ENCODE peak calls at places on chromosomes 3 and 15, in four cellular contexts. One of them, this sample, is unnamed. For H3K4me1, the result is how much of the 10 kb centered on the place peaks cover.

GRCh38 chr3:43330981-43331380 is 44.6 kb downstream of the SNRK start:
- DNase-seq in esophagus squamous epithelium: no peak
- DNase-seq in aorta: no peak
- DNase-seq in A549: no peak
- DNase-seq in this sample: no peak

GRCh38 chr3:36907911-36908646 is 36.8 kb downstream of the TRANK1 start:
- DNase-seq in esophagus squamous epithelium: no peak
- DNase-seq in aorta: no peak
- DNase-seq in A549: peak
- DNase-seq in this sample: peak

GRCh38 chr3:73625124-73625665 is 454 bp upstream of the PDZRN3 start:
- DNase-seq in esophagus squamous epithelium: no peak
- DNase-seq in aorta: no peak
- DNase-seq in A549: no peak
- DNase-seq in this sample: no peak

GRCh38 chr3:146133436-146133835 is 27.5 kb downstream of the PLOD2 start:
- DNase-seq in esophagus squamous epithelium: no peak
- DNase-seq in aorta: no peak
- DNase-seq in A549: no peak
- DNase-seq in this sample: no peak

GRCh38 chr3:45819543-45819942 is 22.4 kb downstream of the LZTFL1 start:
- DNase-seq in esophagus squamous epithelium: no peak
- DNase-seq in aorta: no peak
- DNase-seq in A549: no peak
- DNase-seq in this sample: no peak

GRCh38 chr3:49173792-49174170 is 2.4 kb downstream of the KLHDC8B start:
- DNase-seq in esophagus squamous epithelium: no peak
- DNase-seq in aorta: no peak
- DNase-seq in A549: no peak
- DNase-seq in this sample: no peak

GRCh38 chr3:46442591-46443530 is 21.8 kb downstream of the LTF start:
- DNase-seq in esophagus squamous epithelium: no peak
- DNase-seq in aorta: no peak
- DNase-seq in A549: peak
- DNase-seq in this sample: no peak

GRCh38 chr15:31857194-31857593 is 173.1 kb upstream of the CHRNA7 start:
- DNase-seq in esophagus squamous epithelium: no peak
- DNase-seq in aorta: no peak
- DNase-seq in A549: no peak
- DNase-seq in this sample: no peak

GRCh38 chr3:7682822-7683229 is 818.8 kb upstream of the LMCD1 start:
- DNase-seq in esophagus squamous epithelium: no peak
- DNase-seq in aorta: no peak
- DNase-seq in A549: no peak
- DNase-seq in this sample: no peak

GRCh38 chr15:93040288-93041158 is 48.5 kb downstream of the RGMA start:
- DNase-seq in esophagus squamous epithelium: no peak
- DNase-seq in aorta: peak
- DNase-seq in A549: no peak
- DNase-seq in this sample: no peak

GRCh38 chr3:175590745-175591144 is 731.6 kb downstream of the NAALADL2 start:
- DNase-seq in esophagus squamous epithelium: no peak
- DNase-seq in aorta: no peak
- DNase-seq in A549: no peak
- DNase-seq in this sample: no peak

GRCh38 chr15:43383070-43383469 is 12.2 kb downstream of the TUBGCP4 start:
- DNase-seq in esophagus squamous epithelium: no peak
- DNase-seq in aorta: no peak
- DNase-seq in A549: no peak
- DNase-seq in this sample: no peak

GRCh38 chr15:65963911-65964482 is 94.7 kb downstream of the RAB11A start:
- DNase-seq in esophagus squamous epithelium: no peak
- DNase-seq in aorta: no peak
- DNase-seq in A549: no peak
- DNase-seq in this sample: no peak

GRCh38 chr3:66693461-66693912 is 192.7 kb upstream of the LRIG1 start:
- DNase-seq in esophagus squamous epithelium: no peak
- DNase-seq in aorta: no peak
- DNase-seq in A549: no peak
- DNase-seq in this sample: no peak

GRCh38 chr3:149703474-149703873 is 45.6 kb upstream of the WWTR1 start:
- DNase-seq in esophagus squamous epithelium: no peak
- DNase-seq in aorta: no peak
- DNase-seq in A549: no peak
- DNase-seq in this sample: no peak

GRCh38 chr3:187733371-187733770 is 11.9 kb downstream of the BCL6 start:
- DNase-seq in esophagus squamous epithelium: no peak
- DNase-seq in aorta: no peak
- DNase-seq in A549: no peak
- DNase-seq in this sample: no peak

GRCh38 chr3:197371521-197372075 is 73.2 kb upstream of the DLG1 start:
- DNase-seq in esophagus squamous epithelium: no peak
- DNase-seq in aorta: no peak
- DNase-seq in A549: no peak
- DNase-seq in this sample: no peak

GRCh38 chr15:60091150-60091549 is 87.0 kb downstream of the FOXB1 start:
- DNase-seq in esophagus squamous epithelium: no peak
- DNase-seq in aorta: no peak
- DNase-seq in A549: peak
- DNase-seq in this sample: no peak

GRCh38 chr15:60101416-60101815 is 97.3 kb downstream of the FOXB1 start:
- DNase-seq in esophagus squamous epithelium: no peak
- DNase-seq in aorta: no peak
- DNase-seq in A549: no peak
- DNase-seq in this sample: no peak

GRCh38 chr15:60093273-60094067 is 89.4 kb downstream of the FOXB1 start:
- DNase-seq in esophagus squamous epithelium: no peak
- DNase-seq in aorta: no peak
- DNase-seq in A549: no peak
- DNase-seq in this sample: no peak

GRCh38 chr15:60095711-60096110 is 91.6 kb downstream of the FOXB1 start:
- DNase-seq in esophagus squamous epithelium: no peak
- DNase-seq in aorta: no peak
- DNase-seq in A549: no peak
- DNase-seq in this sample: no peak

DNA sequence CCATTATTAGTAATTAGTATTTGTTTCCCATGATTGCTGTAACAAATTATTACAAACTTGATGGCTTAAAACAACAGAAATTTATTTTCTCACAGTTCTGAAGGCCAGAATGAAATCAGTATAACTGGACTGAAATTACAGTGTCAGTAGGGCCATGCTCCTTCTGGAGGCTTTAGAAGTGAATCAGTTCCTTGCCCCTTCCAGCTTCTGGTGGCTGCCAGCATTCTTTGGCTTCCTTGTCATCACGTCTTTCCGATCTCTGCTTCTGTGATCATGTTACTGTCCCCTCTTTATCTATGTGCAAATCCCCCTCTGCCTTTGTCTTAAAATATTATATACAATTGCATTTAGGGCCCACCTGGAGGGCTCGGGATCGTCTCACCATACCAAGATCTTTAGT is 92.0 kb downstream of the FOXB1 start:
- DNase-seq in esophagus squamous epithelium: no peak
- DNase-seq in aorta: no peak
- DNase-seq in A549: no peak
- DNase-seq in this sample: no peak
- H3K27ac ChIP-seq in esophagus squamous epithelium: no peak
- H3K27ac ChIP-seq in aorta: no peak
- H3K27ac ChIP-seq in A549: no peak
- H3K27ac ChIP-seq in this sample: no peak

GRCh38 chr15:85542895-85543331 is 162.5 kb downstream of the AKAP13 start:
- DNase-seq in esophagus squamous epithelium: no peak
- DNase-seq in aorta: no peak
- DNase-seq in A549: no peak
- DNase-seq in this sample: no peak

GRCh38 chr15:85542488-85542887 is 162.1 kb downstream of the AKAP13 start:
- DNase-seq in esophagus squamous epithelium: no peak
- DNase-seq in aorta: no peak
- DNase-seq in A549: no peak
- DNase-seq in this sample: no peak

GRCh38 chr15:85545185-85545584 is 164.8 kb downstream of the AKAP13 start:
- DNase-seq in esophagus squamous epithelium: no peak
- DNase-seq in aorta: no peak
- DNase-seq in A549: no peak
- DNase-seq in this sample: no peak

GRCh38 chr15:85541744-85542143 is 161.3 kb downstream of the AKAP13 start:
- DNase-seq in esophagus squamous epithelium: no peak
- DNase-seq in aorta: no peak
- DNase-seq in A549: no peak
- DNase-seq in this sample: no peak

GRCh38 chr15:85543741-85544155 is 163.3 kb downstream of the AKAP13 start:
- DNase-seq in esophagus squamous epithelium: no peak
- DNase-seq in aorta: peak
- DNase-seq in A549: no peak
- DNase-seq in this sample: peak
- H3K4me1 ChIP-seq in esophagus squamous epithelium: under half
- H3K4me1 ChIP-seq in aorta: under half
- H3K4me1 ChIP-seq in A549: under half
- H3K4me1 ChIP-seq in this sample: under half

GRCh38 chr3:190060401-190060800 is 60.3 kb downstream of the P3H2 start:
- DNase-seq in esophagus squamous epithelium: no peak
- DNase-seq in aorta: no peak
- DNase-seq in A549: no peak
- DNase-seq in this sample: no peak
- H3K27ac ChIP-seq in esophagus squamous epithelium: no peak
- H3K27ac ChIP-seq in aorta: no peak
- H3K27ac ChIP-seq in A549: no peak
- H3K27ac ChIP-seq in this sample: no peak

GRCh38 chr3:5162102-5162501 is 25.4 kb upstream of the EDEM1 start:
- DNase-seq in esophagus squamous epithelium: no peak
- DNase-seq in aorta: no peak
- DNase-seq in A549: no peak
- DNase-seq in this sample: no peak

GRCh38 chr3:5165698-5166097 is 21.8 kb upstream of the EDEM1 start:
- DNase-seq in esophagus squamous epithelium: no peak
- DNase-seq in aorta: no peak
- DNase-seq in A549: no peak
- DNase-seq in this sample: no peak

GRCh38 chr3:5166846-5167245 is 20.7 kb upstream of the EDEM1 start:
- DNase-seq in esophagus squamous epithelium: no peak
- DNase-seq in aorta: no peak
- DNase-seq in A549: no peak
- DNase-seq in this sample: no peak

GRCh38 chr3:5155241-5155640 is 32.3 kb upstream of the EDEM1 start:
- DNase-seq in esophagus squamous epithelium: no peak
- DNase-seq in aorta: no peak
- DNase-seq in A549: no peak
- DNase-seq in this sample: no peak

DNA sequence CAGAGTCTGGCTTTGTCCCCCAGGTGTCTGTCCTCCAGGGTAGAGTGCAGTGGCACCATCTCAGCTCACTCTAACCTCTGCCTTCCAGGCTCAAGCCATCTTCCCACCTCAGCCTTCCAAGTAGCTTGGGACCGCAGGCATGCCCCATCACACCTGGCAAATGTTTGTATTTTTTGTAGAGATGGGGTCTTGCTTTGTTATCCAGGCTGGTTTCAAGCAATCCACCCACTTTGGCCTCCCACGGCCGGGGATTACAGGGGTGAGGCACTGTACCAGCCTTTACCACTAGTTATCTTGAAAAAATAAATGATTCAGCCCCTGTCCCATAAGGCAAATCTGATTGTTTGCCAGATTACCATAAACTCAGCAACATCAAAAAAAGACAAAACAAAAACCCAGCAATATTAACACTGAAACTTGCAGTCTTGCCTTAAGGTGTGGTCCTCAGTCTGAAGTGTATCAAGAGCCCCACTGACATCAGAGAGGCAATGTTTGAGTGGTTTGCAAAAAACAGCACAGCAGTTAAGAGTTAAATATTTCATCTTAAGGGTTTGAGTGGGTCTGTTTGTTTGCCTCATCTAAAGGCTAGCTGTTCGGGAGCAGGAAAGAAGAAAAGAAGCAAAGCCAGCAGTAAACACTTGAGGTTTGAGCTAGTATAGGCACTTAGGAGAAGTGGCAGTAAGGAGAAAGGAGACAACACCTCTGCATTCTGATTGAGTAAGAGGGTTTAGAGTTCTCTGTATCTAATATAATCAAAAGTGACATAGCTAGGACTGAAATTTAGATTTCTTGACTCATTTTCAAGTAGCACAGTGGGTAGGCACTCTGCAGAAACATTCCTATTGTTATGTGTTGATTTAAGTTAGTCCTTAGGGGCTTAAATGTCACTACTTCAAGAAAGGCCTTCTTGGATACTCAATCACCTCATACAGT is 26.3 kb upstream of the EDEM1 start:
- DNase-seq in esophagus squamous epithelium: no peak
- DNase-seq in aorta: no peak
- DNase-seq in A549: no peak
- DNase-seq in this sample: no peak
- H3K4me1 ChIP-seq in esophagus squamous epithelium: under half
- H3K4me1 ChIP-seq in aorta: under half
- H3K4me1 ChIP-seq in A549: under half
- H3K4me1 ChIP-seq in this sample: under half

This sample was measured in naive thymus-derived CD4-positive, alpha-beta T cell.